ENCODE peak calls at places on chromosomes 11 and 22, in ten cellular contexts. R, X, G, E, O, N, C, K, L and Q are unnamed samples.

GRCh38 chr22:24146190-24146616 is 35.1 kb upstream of the SUSD2 start:
- DNase-seq in K (peak; percentile 38), O (no peak), X (peak; percentile 81), L (peak; percentile 83), R (peak; percentile 53), C (no peak), N (peak; percentile 67), E (peak; percentile 87), G (peak; percentile 66), Q (peak; percentile 49)

GRCh38 chr11:114909866-114910265 is 231.5 kb downstream of the NXPE2 start:
- DNase-seq in C (no peak), G (peak; percentile 15), K (no peak), R (no peak), O (no peak), N (no peak), L (no peak), X (no peak), E (no peak), Q (no peak)

GRCh38 chr22:42993651-42994275 is 21.2 kb downstream of the PACSIN2 start:
- DNase-seq in G (no peak), K (no peak), X (no peak), L (no peak), C (no peak), R (no peak), N (peak; percentile 46), E (peak; percentile 51), O (no peak), Q (no peak)

GRCh38 chr11:99117603-99118002 is 96.9 kb downstream of the CNTN5 start:
- DNase-seq in O (no peak), L (no peak), X (no peak), E (no peak), G (no peak), N (no peak), K (no peak), C (no peak), R (no peak), Q (no peak)

GRCh38 chr11:61679301-61679700 is 890 bp upstream of the DAGLA start:
- DNase-seq in X (no peak), C (no peak), R (no peak), E (peak; percentile 12), N (no peak), L (no peak), K (no peak), O (no peak), G (no peak), Q (no peak)

GRCh38 chr11:133710681-133711240 is 134.6 kb downstream of the SPATA19 start:
- DNase-seq in G (no peak), K (no peak), C (no peak), N (no peak), X (no peak), E (no peak), O (no peak), L (no peak), R (no peak), Q (no peak)

GRCh38 chr11:86724137-86724536 is 51.7 kb upstream of the ME3 start:
- DNase-seq in X (no peak), L (no peak), O (no peak), N (no peak), C (peak; percentile 39), R (no peak), K (no peak), G (no peak), E (no peak), Q (no peak)

GRCh38 chr11:129252621-129253020 is 60.5 kb upstream of the ARHGAP32 start:
- DNase-seq in X (no peak), L (no peak), C (no peak), G (no peak), K (no peak), N (no peak), E (no peak), R (no peak), O (no peak), Q (no peak)

GRCh38 chr22:37279469-37279868 is 2.8 kb upstream of the CYTH4 start:
- DNase-seq in N (no peak), C (no peak), G (no peak), X (no peak), O (no peak), E (no peak), L (no peak), R (no peak), K (no peak), Q (no peak)

GRCh38 chr22:41976070-41976901 is 7.0 kb downstream of the SEPTIN3 start:
- DNase-seq in K (no peak), L (peak; percentile 51), R (no peak), E (no peak), N (no peak), C (peak; percentile 15), X (peak; percentile 74), O (peak; percentile 69), G (peak; percentile 45), Q (peak; percentile 49)

GRCh38 chr11:127950162-127950561 is 637.2 kb downstream of the ETS1 start:
- DNase-seq in E (no peak), O (no peak), K (no peak), N (no peak), L (no peak), R (no peak), G (no peak), X (no peak), C (no peak), Q (no peak)

GRCh38 chr11:2819316-2819715 is 66.3 kb downstream of the CDKN1C start:
- DNase-seq in G (no peak), X (no peak), O (no peak), L (no peak), R (no peak), E (no peak), N (no peak), K (no peak), C (no peak), Q (no peak)

GRCh38 chr11:4991066-4991465 is 3.6 kb upstream of the OR51L1 start:
- DNase-seq in G (no peak), R (no peak), K (no peak), X (no peak), E (peak; percentile 56), C (no peak), L (no peak), N (no peak), O (no peak), Q (no peak)
- TF ChIP-seq CTCF in G (no peak), R (no peak), K (no peak), X (peak; percentile 4), E (peak; percentile 69), C (no peak), L (no peak), N (no peak), O (no peak), Q (no peak)

GRCh38 chr22:27973851-27974250 is 54.8 kb upstream of the PITPNB start:
- DNase-seq in K (no peak), G (no peak), L (no peak), E (no peak), O (no peak), X (no peak), R (no peak), N (no peak), C (no peak), Q (no peak)

GRCh38 chr22:27978875-27979274 is 59.8 kb upstream of the PITPNB start:
- DNase-seq in E (no peak), X (no peak), O (no peak), L (no peak), K (no peak), R (no peak), G (no peak), C (no peak), N (no peak), Q (no peak)

GRCh38 chr22:27972732-27973698 is 54.0 kb upstream of the PITPNB start:
- DNase-seq in X (no peak), G (no peak), N (no peak), O (no peak), C (no peak), R (no peak), L (no peak), K (no peak), E (peak; percentile 44), Q (no peak)

GRCh38 chr22:27978317-27978716 is 59.3 kb upstream of the PITPNB start:
- DNase-seq in K (no peak), O (no peak), N (no peak), E (no peak), G (no peak), L (no peak), X (no peak), R (no peak), C (no peak), Q (no peak)

DNA sequence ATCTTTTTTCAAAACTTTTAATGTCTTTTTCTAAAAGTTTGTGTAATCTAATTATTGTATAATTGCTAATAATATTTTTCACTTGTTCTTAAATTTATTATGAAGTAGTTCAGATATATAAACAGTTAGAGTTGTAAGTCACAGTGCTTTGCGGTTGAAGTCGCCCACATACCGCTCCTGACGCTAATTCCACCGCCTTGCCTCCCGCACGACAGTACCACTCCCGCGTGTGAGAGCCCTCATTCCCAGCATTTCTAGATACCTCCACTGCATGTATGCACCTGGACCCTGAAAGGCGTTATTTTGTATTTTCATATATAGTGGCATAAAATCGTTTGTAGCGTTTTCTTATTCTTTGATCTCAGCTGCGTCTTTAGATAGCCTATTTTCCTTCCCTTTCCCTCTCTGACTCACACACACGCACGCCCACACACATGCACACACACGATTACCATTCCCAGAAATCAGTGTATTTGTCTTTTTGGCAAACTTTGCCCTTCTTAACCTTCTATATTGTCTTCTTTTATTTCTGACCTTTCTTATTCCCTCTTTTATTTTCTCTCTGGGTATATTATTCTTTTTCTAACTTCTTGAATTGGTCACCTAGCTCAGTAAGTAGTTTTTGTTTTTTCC is 56.4 kb upstream of the PITPNB start:
- DNase-seq in C (no peak), E (no peak), O (no peak), L (no peak), K (no peak), X (no peak), R (no peak), G (no peak), N (no peak), Q (no peak)
- TF ChIP-seq CTCF in C (no peak), E (no peak), O (no peak), L (no peak), K (no peak), X (no peak), R (no peak), G (no peak), N (no peak), Q (no peak)

GRCh38 chr11:125312812-125313211 is 148.3 kb downstream of the PKNOX2 start:
- DNase-seq in N (no peak), X (no peak), L (no peak), R (no peak), O (no peak), E (no peak), C (no peak), G (no peak), K (no peak), Q (no peak)
- TF ChIP-seq CTCF in N (no peak), X (no peak), L (no peak), R (no peak), O (no peak), E (no peak), C (no peak), G (no peak), K (no peak), Q (no peak)

GRCh38 chr11:110712643-110713468 is 619 bp upstream of the ARHGAP20 start:
- DNase-seq in O (peak; percentile 58), L (no peak), X (peak; percentile 36), E (peak; percentile 80), R (no peak), C (no peak), G (peak; percentile 14), K (peak; percentile 19), N (peak; percentile 51), Q (no peak)
- TF ChIP-seq CTCF in O (peak; percentile 42), L (no peak), X (no peak), E (peak; percentile 54), R (no peak), C (no peak), G (no peak), K (no peak), N (no peak), Q (no peak)